ENCODE peak calls at places on chromosomes 3 and 15, in four cellular contexts. G, T, E and F are unnamed samples.

GRCh38 chr15:63037996-63038720 is 4.4 kb upstream of the TPM1 start:
- DNase-seq in E (peak), T (no peak), G (no peak), F (no peak)

GRCh38 chr3:99925584-99925983 is 107.9 kb downstream of the CMSS1 start:
- DNase-seq in T (no peak), E (peak), G (peak), F (no peak)

GRCh38 chr15:83010709-83011270 is 649 bp downstream of the C15orf40 start:
- DNase-seq in G (peak), T (peak), E (peak), F (peak)

GRCh38 chr3:181637056-181637798 is 74.5 kb upstream of the SOX2 start:
- DNase-seq in T (no peak), G (no peak), E (no peak), F (no peak)

GRCh38 chr3:111392911-111393351 is 149.1 kb upstream of the CD96 start:
- DNase-seq in E (no peak), T (no peak), G (no peak), F (no peak)

GRCh38 chr3:177629276-177629675 is 432.0 kb upstream of the TBL1XR1 start:
- DNase-seq in T (no peak), G (no peak), E (no peak), F (no peak)

GRCh38 chr15:99863527-99864198 is 130.4 kb upstream of the LYSMD4 start:
- DNase-seq in T (no peak), G (no peak), E (no peak), F (no peak)

GRCh38 chr15:35565901-35566300 is 19.9 kb upstream of the DPH6 start:
- DNase-seq in E (no peak), T (no peak), G (no peak), F (no peak)

GRCh38 chr15:25882466-25882865 is 19.3 kb upstream of the ATP10A start:
- DNase-seq in E (no peak), G (peak), T (no peak), F (no peak)

GRCh38 chr3:157174265-157174615 is 14.3 kb upstream of the CCNL1 start:
- DNase-seq in G (no peak), T (no peak), E (peak), F (no peak)

GRCh38 chr15:56972426-56972825 is 54.0 kb downstream of the TCF12 start:
- DNase-seq in G (no peak), T (no peak), E (no peak), F (no peak)

GRCh38 chr3:60636846-60637245 is 614.4 kb downstream of the FHIT start:
- DNase-seq in G (no peak), E (peak), T (no peak), F (peak)

GRCh38 chr15:26460165-26460564 is 312.7 kb downstream of the GABRB3 start:
- DNase-seq in T (no peak), G (no peak), E (no peak), F (no peak)

GRCh38 chr3:41893977-41894376 is 67.9 kb downstream of the ULK4 start:
- DNase-seq in E (peak), G (peak), T (no peak), F (no peak)

GRCh38 chr3:122957707-122958210 is 69.8 kb downstream of the SEMA5B start:
- DNase-seq in T (no peak), E (no peak), G (peak), F (no peak)

GRCh38 chr3:126685493-126685892 is 18.5 kb upstream of the CHCHD6 start:
- DNase-seq in G (no peak), E (no peak), T (no peak), F (no peak)

GRCh38 chr15:29382862-29383261 is 113.2 kb upstream of the NSMCE3 start:
- DNase-seq in T (no peak), E (no peak), G (no peak), F (no peak)

GRCh38 chr3:5294360-5294759 is 106.9 kb downstream of the EDEM1 start:
- DNase-seq in T (no peak), G (no peak), E (peak), F (peak)

GRCh38 chr3:152269423-152270144 is 855 bp downstream of the MBNL1 start:
- DNase-seq in T (peak), G (peak), E (peak), F (no peak)